ENCODE peak calls at places on chromosomes 1 and 21, in four cellular contexts. R is nephron progenitor cell; M is stimulated activated CD8-positive, alpha-beta memory T cell treated with anti-CD3 and anti-CD28 coated beads, Interleukin-4, amount 100 ng/mL, for 48 hours; T is cardiac muscle cell. I is an unnamed sample.

GRCh38 chr1:156693858-156694562 is 11.4 kb downstream of the CRABP2 start:
- DNase-seq in M (no peak), R (peak; percentile 41), T (peak; percentile 51), I (no peak)

GRCh38 chr1:18160290-18160942 is 52.8 kb downstream of the IGSF21 start:
- DNase-seq in T (no peak), R (no peak), M (no peak), I (no peak)

GRCh38 chr21:32411366-32412161 is 942 bp upstream of the EVA1C start:
- DNase-seq in R (peak; percentile 41), T (peak; percentile 25), M (peak; percentile 83), I (peak; percentile 87)

GRCh38 chr1:236113324-236114032 is 28.9 kb upstream of the GPR137B start:
- DNase-seq in T (no peak), M (no peak), R (no peak), I (peak; percentile 48)

GRCh38 chr1:50542362-50542761 is 119.1 kb upstream of the DMRTA2 start:
- DNase-seq in T (no peak), R (no peak), M (no peak), I (no peak)

GRCh38 chr1:86155807-86156561 is 588 bp downstream of the COL24A1 start:
- DNase-seq in T (peak; percentile 29), R (peak; percentile 49), M (no peak), I (no peak)

GRCh38 chr1:211829343-211830054 is 1.1 kb downstream of the LPGAT1 start:
- DNase-seq in R (peak; percentile 52), T (peak; percentile 74), M (no peak), I (no peak)

GRCh38 chr1:227365473-227366067 is 47.3 kb upstream of the CDC42BPA start:
- DNase-seq in M (no peak), R (no peak), T (no peak), I (no peak)

GRCh38 chr1:203200059-203200553 is 13.6 kb upstream of the CHI3L1 start:
- DNase-seq in M (no peak), R (no peak), T (no peak), I (peak; percentile 47)

GRCh38 chr1:208243522-208243850 is 698 bp downstream of the PLXNA2 start:
- DNase-seq in M (peak; percentile 28), T (no peak), R (no peak), I (peak; percentile 66)

GRCh38 chr1:221963742-221964141 is 221.9 kb upstream of the DUSP10 start:
- DNase-seq in M (no peak), R (no peak), T (no peak), I (no peak)

GRCh38 chr1:66925558-66925910 is 744 bp downstream of the MIER1 start:
- DNase-seq in R (no peak), M (no peak), T (no peak), I (no peak)

GRCh38 chr1:32806315-32806714 is 10.8 kb downstream of the YARS1 start:
- DNase-seq in R (no peak), M (no peak), T (peak; percentile 74), I (no peak)

GRCh38 chr1:119250299-119250698 is 109.8 kb upstream of the WARS2 start:
- DNase-seq in M (no peak), T (no peak), R (no peak), I (no peak)

GRCh38 chr1:21217812-21218596 is 41.3 kb upstream of the EIF4G3 start:
- DNase-seq in R (peak; percentile 68), T (peak; percentile 33), M (peak; percentile 76), I (peak; percentile 74)

GRCh38 chr1:232009741-232010140 is 383.2 kb downstream of the DISC1 start:
- DNase-seq in M (no peak), R (no peak), T (no peak), I (no peak)

GRCh38 chr21:43811262-43812105 is 22.1 kb downstream of the RRP1 start:
- DNase-seq in R (no peak), T (no peak), M (no peak), I (no peak)

GRCh38 chr1:32828341-32828740 is 10.9 kb downstream of the S100PBP start:
- DNase-seq in T (no peak), M (no peak), R (no peak), I (no peak)

GRCh38 chr1:204369006-204369726 is 9.4 kb upstream of the PLEKHA6 start:
- DNase-seq in T (no peak), R (no peak), M (no peak), I (no peak)

GRCh38 chr1:183023601-183024351 is 556 bp downstream of the LAMC1 start:
- DNase-seq in T (peak; percentile 74), M (peak; percentile 63), R (peak; percentile 64), I (peak; percentile 70)

GRCh38 chr1:33390550-33390949 is 40.3 kb downstream of the PHC2 start:
- DNase-seq in R (no peak), T (no peak), M (no peak), I (no peak)

GRCh38 chr1:175750366-175751111 is 7.1 kb upstream of the TNR start:
- DNase-seq in T (peak; percentile 7), M (no peak), R (no peak), I (no peak)

GRCh38 chr1:64080947-64081562 is 122.4 kb upstream of the UBE2U start:
- DNase-seq in M (no peak), R (no peak), T (no peak), I (no peak)

GRCh38 chr1:111274653-111275052 is 16.0 kb upstream of the CHIA start:
- DNase-seq in M (no peak), R (no peak), T (no peak), I (no peak)

GRCh38 chr21:28215214-28215954 is 777.3 kb downstream of the LTN1 start:
- DNase-seq in M (no peak), T (no peak), R (no peak), I (no peak)

GRCh38 chr1:24149854-24150227 is 6.9 kb upstream of the IL22RA1 start:
- DNase-seq in T (no peak), M (peak; percentile 72), R (no peak), I (peak; percentile 81)

GRCh38 chr1:235018720-235019444 is 109.8 kb downstream of the TOMM20 start:
- DNase-seq in R (peak; percentile 49), T (no peak), M (peak; percentile 76), I (no peak)

GRCh38 chr1:32981003-32981909 is 16.6 kb upstream of the RNF19B start:
- DNase-seq in R (no peak), M (peak; percentile 77), T (no peak), I (peak; percentile 85)

GRCh38 chr1:21935891-21936365 is 1.2 kb downstream of the HSPG2 start:
- DNase-seq in R (no peak), M (no peak), T (no peak), I (no peak)

GRCh38 chr1:198776602-198777029 is 137.8 kb downstream of the PTPRC start:
- DNase-seq in T (no peak), M (no peak), R (no peak), I (no peak)

I was measured in activated effector memory CD4-positive, alpha-beta T cell treated with anti-CD3 and anti-CD28 coated beads, Interleukin-2, amount 50 U/mL, for 16 hours.